ENCODE peak calls at places on chromosomes 4 and X, in four cellular contexts. L is pancreas, V is dermis microvascular lymphatic vessel endothelial cell, M is left colon. N is an unnamed sample.

GRCh38 chrX:36344301-36344700 is 424.8 kb downstream of the CFAP47 start:
- DNase-seq in L (no peak), M (no peak), V (no peak), N (no peak)

GRCh38 chr4:23401572-23401971 is 488.3 kb downstream of the PPARGC1A start:
- DNase-seq in M (no peak), V (no peak), L (no peak), N (no peak)

GRCh38 chr4:90357117-90357710 is 230.0 kb downstream of the CCSER1 start:
- DNase-seq in V (peak), L (no peak), M (no peak), N (no peak)

GRCh38 chrX:53481816-53482485 is 47.8 kb upstream of the HSD17B10 start:
- DNase-seq in L (peak), M (peak), V (peak), N (peak)

GRCh38 chr4:2135083-2135482 is 76.0 kb downstream of the NAT8L start:
- DNase-seq in M (no peak), L (no peak), V (peak), N (no peak)

GRCh38 chrX:103629295-103630170 is 758 bp downstream of the TCEAL1 start:
- DNase-seq in L (peak), V (peak), M (peak), N (peak)

GRCh38 chrX:10769165-10769564 is 148.8 kb upstream of the MID1 start:
- DNase-seq in L (no peak), V (peak), M (no peak), N (no peak)

GRCh38 chr4:145939856-145940255 is 1.2 kb upstream of the ZNF827 start:
- DNase-seq in M (no peak), L (no peak), V (peak), N (no peak)

GRCh38 chr4:163755013-163755412 is 260.5 kb downstream of the TMA16 start:
- DNase-seq in M (no peak), L (no peak), V (no peak), N (no peak)

GRCh38 chrX:10875995-10876394 is 235.1 kb upstream of the HCCS start:
- DNase-seq in L (no peak), M (no peak), V (no peak), N (no peak)

GRCh38 chrX:109843963-109844751 is 111.1 kb upstream of the ACSL4 start:
- DNase-seq in M (no peak), L (no peak), V (no peak), N (no peak)

GRCh38 chr4:40515037-40515397 is 114.6 kb downstream of the RBM47 start:
- DNase-seq in M (no peak), L (no peak), V (no peak), N (no peak)

GRCh38 chr4:109548655-109549054 is 11.4 kb upstream of the MCUB start:
- DNase-seq in L (no peak), V (peak), M (no peak), N (no peak)

GRCh38 chr4:19497692-19498091 is 754.0 kb upstream of the SLIT2 start:
- DNase-seq in V (no peak), M (no peak), L (no peak), N (no peak)

GRCh38 chr4:175412161-175412560 is 399.9 kb downstream of the GPM6A start:
- DNase-seq in M (no peak), L (no peak), V (no peak), N (no peak)

GRCh38 chrX:139026406-139027200 is 315.1 kb upstream of the FGF13 start:
- DNase-seq in V (peak), L (no peak), M (no peak), N (no peak)

GRCh38 chr4:143559757-143560147 is 46.2 kb downstream of the SMARCA5 start:
- DNase-seq in V (no peak), M (no peak), L (peak), N (no peak)

GRCh38 chr4:95594629-95595028 is 45.9 kb upstream of the UNC5C start:
- DNase-seq in V (no peak), L (no peak), M (no peak), N (no peak)

GRCh38 chr4:57023104-57023503 is 44.4 kb downstream of the POLR2B start:
- DNase-seq in V (peak), L (no peak), M (no peak), N (no peak)

GRCh38 chr4:102871772-102872171 is 3.0 kb downstream of the CISD2 start:
- DNase-seq in M (no peak), L (no peak), V (no peak), N (no peak)

GRCh38 chrX:100413231-100413630 is 3.2 kb upstream of the PCDH19 start:
- DNase-seq in L (no peak), M (no peak), V (peak), N (no peak)

GRCh38 chrX:153708415-153708814 is 15.8 kb downstream of the BCAP31 start:
- DNase-seq in M (peak), L (peak), V (peak), N (peak)

GRCh38 chr4:153432971-153433752 is 33.0 kb upstream of the TMEM131L start:
- DNase-seq in L (peak), M (peak), V (peak), N (peak)

GRCh38 chr4:103008875-103009729 is 10.4 kb downstream of the SLC9B1 start:
- DNase-seq in M (no peak), L (no peak), V (peak), N (no peak)

GRCh38 chr4:43282534-43282933 is 390.0 kb downstream of the GRXCR1 start:
- DNase-seq in V (no peak), M (no peak), L (no peak), N (no peak)

GRCh38 chr4:2419814-2420213 is 1.1 kb downstream of the CFAP99 start:
- DNase-seq in M (no peak), V (no peak), L (no peak), N (no peak)

GRCh38 chr4:109301691-109302365 is 630 bp downstream of the COL25A1 start:
- DNase-seq in L (peak), M (no peak), V (no peak), N (no peak)

GRCh38 chrX:153973127-153974002 is 811 bp downstream of the TMEM187 start:
- DNase-seq in V (no peak), M (no peak), L (peak), N (no peak)

GRCh38 chr4:38782452-38783108 is at the start of gene TLR10:
- DNase-seq in L (no peak), M (no peak), V (peak), N (peak)

GRCh38 chr4:153115322-153116100 is 88.7 kb upstream of the TRIM2 start:
- DNase-seq in L (no peak), V (peak), M (no peak), N (no peak)

GRCh38 chr4:80005863-80006262 is 67.2 kb downstream of the ANTXR2 start:
- DNase-seq in M (no peak), L (no peak), V (peak), N (no peak)

GRCh38 chr4:78313754-78314120 is 237.8 kb upstream of the ANXA3 start:
- DNase-seq in V (no peak), M (no peak), L (no peak), N (no peak)

GRCh38 chr4:152436384-152436783 is 99.5 kb downstream of the FBXW7 start:
- DNase-seq in M (no peak), L (no peak), V (no peak), N (no peak)

GRCh38 chr4:88442636-88443260 is 14.2 kb upstream of the HERC5 start:
- DNase-seq in L (no peak), M (no peak), V (no peak), N (no peak)

GRCh38 chr4:143071351-143071750 is 113.4 kb upstream of the USP38 start:
- DNase-seq in V (no peak), L (no peak), M (no peak), N (no peak)

GRCh38 chrX:117995378-117995777 is 121.2 kb downstream of the KLHL13 start:
- DNase-seq in V (no peak), L (no peak), M (no peak), N (no peak)

GRCh38 chrX:107025538-107025937 is 25.5 kb upstream of the MORC4 start:
- DNase-seq in V (peak), M (no peak), L (no peak), N (no peak)

GRCh38 chrX:545488-545887 is 85.1 kb upstream of the SHOX start:
- DNase-seq in L (no peak), M (no peak), V (no peak), N (peak)

GRCh38 chr4:176436500-176436973 is 116.8 kb downstream of the SPCS3 start:
- DNase-seq in L (no peak), M (no peak), V (peak), N (no peak)